ENCODE peak calls at places on chromosome 15, in five cellular contexts. D is aorta, K is SJSA1, U is mesendoderm, A is suprapubic skin. V is an unnamed sample.

GRCh38 chr15:31280037-31280830 is 46.4 kb upstream of the KLF13 start:
- DNase-seq in D (peak), K (peak), U (no peak), A (peak), V (peak)

GRCh38 chr15:79209116-79209515 is 73.4 kb upstream of the ANKRD34C start:
- DNase-seq in D (no peak), K (no peak), U (peak), A (no peak), V (peak)

GRCh38 chr15:60795889-60796288 is 316.9 kb upstream of the ICE2 start:
- DNase-seq in D (no peak), K (no peak), U (no peak), A (no peak), V (no peak)

GRCh38 chr15:95131071-95131683 is 899.8 kb downstream of the MCTP2 start:
- DNase-seq in D (no peak), K (no peak), U (no peak), A (no peak), V (no peak)

GRCh38 chr15:28991236-28992171 is 105.7 kb downstream of the APBA2 start:
- DNase-seq in D (no peak), K (no peak), U (no peak), A (no peak), V (no peak)

GRCh38 chr15:42059661-42060476 is 34.5 kb downstream of the PLA2G4D start:
- DNase-seq in D (no peak), K (no peak), U (peak), A (no peak), V (peak)

GRCh38 chr15:43370975-43371974 is at the start of the genes TUBGCP4 and ZSCAN29:
- DNase-seq in D (peak), K (peak), U (peak), A (peak), V (peak)

GRCh38 chr15:96254168-96254567 is 76.3 kb upstream of the NR2F2 start:
- DNase-seq in D (no peak), K (no peak), U (peak), A (no peak), V (no peak)

GRCh38 chr15:65101891-65102708 is 12.9 kb downstream of the UBAP1L start:
- DNase-seq in D (no peak), K (no peak), U (no peak), A (no peak), V (peak)

GRCh38 chr15:95840004-95840403 is 490.5 kb upstream of the NR2F2 start:
- DNase-seq in D (peak), K (no peak), U (no peak), A (no peak), V (no peak)

GRCh38 chr15:62758126-62758951 is 284.2 kb upstream of the TPM1 start:
- DNase-seq in D (peak), K (peak), U (no peak), A (peak), V (no peak)

GRCh38 chr15:49979705-49980382 is 139.2 kb downstream of the ATP8B4 start:
- DNase-seq in D (no peak), K (no peak), U (no peak), A (no peak), V (no peak)

GRCh38 chr15:75232826-75233503 is 25.2 kb upstream of the GOLGA6C start:
- DNase-seq in D (no peak), K (no peak), U (no peak), A (peak), V (no peak)

GRCh38 chr15:76994971-76995945 is at the start of gene PSTPIP1:
- DNase-seq in D (peak), K (no peak), U (no peak), A (peak), V (no peak)

GRCh38 chr15:76418352-76419140 is 82.0 kb downstream of the ISL2 start:
- DNase-seq in D (no peak), K (no peak), U (no peak), A (no peak), V (no peak)

GRCh38 chr15:83155937-83156336 is 48.5 kb downstream of the TM6SF1 start:
- DNase-seq in D (no peak), K (no peak), U (peak), A (no peak), V (no peak)

GRCh38 chr15:77032647-77033416 is 37.9 kb downstream of the PSTPIP1 start:
- DNase-seq in D (peak), K (no peak), U (no peak), A (no peak), V (no peak)

GRCh38 chr15:37098468-37099320 is 1.7 kb downstream of the MEIS2 start:
- DNase-seq in D (peak), K (no peak), U (peak), A (peak), V (peak)

GRCh38 chr15:78054518-78054917 is 23.0 kb downstream of the TBC1D2B start:
- DNase-seq in D (no peak), K (no peak), U (no peak), A (no peak), V (no peak)
- H3K27ac ChIP-seq in D (no peak), K (no peak), U (no peak), A (no peak), V (no peak)

GRCh38 chr15:35309886-35310285 is 224.8 kb upstream of the NANOGP8 start:
- DNase-seq in D (no peak), K (no peak), U (no peak), A (no peak), V (no peak)
- H3K27ac ChIP-seq in D (peak), K (no peak), U (no peak), A (no peak), V (no peak)

GRCh38 chr15:38254065-38254883 is 1.6 kb downstream of the SPRED1 start:
- DNase-seq in D (peak), K (no peak), U (peak), A (no peak), V (no peak)
- H3K27ac ChIP-seq in D (peak), K (peak), U (no peak), A (peak), V (no peak)

GRCh38 chr15:59701880-59702279 is 12.8 kb upstream of the BNIP2 start:
- DNase-seq in D (no peak), K (no peak), U (no peak), A (no peak), V (no peak)

GRCh38 chr15:59696332-59696731 is 7.2 kb upstream of the BNIP2 start:
- DNase-seq in D (no peak), K (no peak), U (peak), A (no peak), V (no peak)

GRCh38 chr15:59703979-59704796 is 15.1 kb upstream of the BNIP2 start:
- DNase-seq in D (no peak), K (peak), U (no peak), A (no peak), V (no peak)

GRCh38 chr15:59702351-59702750 is 13.2 kb upstream of the BNIP2 start:
- DNase-seq in D (no peak), K (no peak), U (no peak), A (no peak), V (no peak)

DNA sequence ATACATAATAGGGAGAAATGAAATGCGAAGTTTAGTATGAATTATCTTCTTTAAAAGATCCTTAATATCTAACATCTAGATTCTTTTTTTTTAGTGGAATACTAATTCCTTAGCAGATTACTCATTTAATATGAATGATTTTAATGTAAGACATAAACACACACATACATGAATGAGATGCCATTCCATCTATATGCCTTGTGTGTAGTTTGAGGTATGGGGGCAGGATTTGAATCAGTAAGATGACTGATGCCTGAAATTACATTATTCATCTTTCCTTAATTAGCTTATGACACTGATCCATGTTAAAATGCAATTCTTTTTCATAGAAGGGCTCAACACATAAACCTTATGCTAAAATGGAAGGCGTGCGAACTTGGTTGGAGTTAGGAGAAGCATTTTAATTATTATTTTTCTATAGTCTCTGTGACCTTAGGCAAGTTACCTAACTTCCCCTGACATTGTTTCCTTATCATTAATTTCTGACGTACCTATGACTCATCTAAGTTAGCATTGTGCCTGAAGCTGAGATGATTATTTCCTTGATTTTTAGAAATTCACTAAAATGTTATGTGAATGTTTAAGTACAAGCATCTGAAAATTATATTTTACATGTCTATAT is 10.8 kb upstream of the BNIP2 start:
- DNase-seq in D (no peak), K (no peak), U (no peak), A (no peak), V (no peak)
- H3K27ac ChIP-seq in D (no peak), K (no peak), U (no peak), A (no peak), V (no peak)

DNA sequence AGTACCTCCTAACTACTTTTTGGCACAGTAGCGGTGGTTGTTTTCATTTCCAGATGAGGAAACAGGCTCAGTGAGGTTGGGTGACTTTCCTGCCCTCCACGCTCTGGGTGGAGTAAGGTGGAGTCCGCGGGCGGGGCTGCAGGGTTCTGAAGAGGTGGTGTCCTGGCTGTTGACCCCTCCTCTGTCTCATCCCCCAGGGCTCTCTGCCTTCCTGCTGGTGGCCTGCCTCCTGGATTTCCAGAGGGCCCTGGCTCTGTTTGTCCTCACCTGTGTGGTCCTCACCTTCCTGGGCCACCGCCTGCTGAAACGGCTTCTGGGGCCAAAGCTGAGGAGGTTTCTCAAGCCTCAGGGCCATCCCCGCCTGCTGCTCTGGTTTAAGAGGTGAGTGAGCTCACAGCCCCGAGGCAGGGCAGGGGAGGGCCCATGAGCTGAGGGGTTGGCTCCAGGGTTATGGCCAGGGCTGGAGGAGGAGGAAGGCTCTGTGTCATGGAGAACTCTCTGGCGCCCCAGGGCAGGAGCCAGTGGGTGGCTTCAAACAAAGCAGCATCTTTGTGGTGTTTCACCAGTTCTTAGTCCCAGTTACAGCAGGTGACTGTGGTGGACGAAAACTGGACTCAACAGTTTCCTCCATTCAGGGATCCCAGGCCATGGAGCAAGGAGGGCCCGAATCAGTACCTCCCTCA is 10.4 kb downstream of the SLC28A1 start:
- DNase-seq in D (no peak), K (no peak), U (peak), A (no peak), V (no peak)
- H3K27ac ChIP-seq in D (no peak), K (no peak), U (no peak), A (no peak), V (no peak)

DNA sequence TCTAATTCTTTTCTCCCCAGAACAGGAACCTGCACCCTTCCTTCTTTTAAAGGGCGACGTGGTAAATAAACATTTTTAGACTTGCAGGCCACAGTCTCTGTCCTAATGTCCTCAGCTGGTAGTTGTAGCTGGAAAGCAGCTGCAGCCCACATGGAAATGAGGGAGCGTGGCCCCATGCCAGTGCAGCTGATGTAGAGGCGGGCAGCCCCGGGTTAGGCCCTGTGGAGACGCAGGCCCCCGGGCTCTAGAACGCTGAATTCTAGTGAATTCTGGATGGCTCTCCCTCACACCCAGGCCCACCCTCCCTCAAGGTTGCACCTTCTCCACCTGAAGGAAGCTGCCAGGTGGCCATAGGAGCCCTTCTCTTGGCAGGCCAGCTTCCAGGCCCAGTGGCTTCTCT is 52.3 kb downstream of the PGPEP1L start:
- DNase-seq in D (no peak), K (no peak), U (no peak), A (peak), V (no peak)
- H3K27ac ChIP-seq in D (peak), K (no peak), U (no peak), A (peak), V (no peak)

V was measured in H9.